ENCODE peak calls at places on chromosomes 5 and 9, in seven cellular contexts. Z, R, K, T, O, G and M are unnamed samples.

GRCh38 chr9:121954477-121955175 is 138.5 kb downstream of the TTLL11 start:
- DNase-seq in Z (no peak), O (no peak), K (peak; percentile 80), T (no peak), G (no peak), R (no peak), M (no peak)

GRCh38 chr5:126477281-126477680 is 54.1 kb downstream of the GRAMD2B start:
- DNase-seq in K (no peak), O (no peak), Z (no peak), T (no peak), G (no peak), R (no peak), M (no peak)

GRCh38 chr5:135375040-135375439 is 24.0 kb downstream of the MACROH2A1 start:
- DNase-seq in G (no peak), T (no peak), Z (no peak), O (no peak), K (peak; percentile 62), R (no peak), M (no peak)

GRCh38 chr9:95513722-95514121 is 3.0 kb downstream of the PTCH1 start:
- DNase-seq in Z (no peak), R (no peak), O (no peak), T (no peak), G (no peak), K (no peak), M (no peak)

GRCh38 chr5:135996611-135997010 is 32.2 kb upstream of the TGFBI start:
- DNase-seq in Z (no peak), R (no peak), T (no peak), O (no peak), G (no peak), K (peak; percentile 61), M (no peak)

GRCh38 chr5:178340187-178340586 is 107.6 kb upstream of the PHYKPL start:
- DNase-seq in O (no peak), T (no peak), R (no peak), K (no peak), Z (no peak), G (no peak), M (no peak)

GRCh38 chr9:134629586-134630392 is 11.8 kb upstream of the COL5A1 start:
- DNase-seq in Z (no peak), R (no peak), T (no peak), K (no peak), G (no peak), O (no peak), M (no peak)

GRCh38 chr5:36724429-36725332 is 118.3 kb downstream of the SLC1A3 start:
- DNase-seq in Z (no peak), K (no peak), R (no peak), O (no peak), G (no peak), T (peak; percentile 67), M (no peak)

GRCh38 chr9:6549106-6549505 is 96.4 kb downstream of the GLDC start:
- DNase-seq in G (peak; percentile 68), O (peak; percentile 96), T (no peak), K (no peak), R (no peak), Z (no peak), M (peak; percentile 87)

GRCh38 chr9:115411993-115412452 is 294.1 kb upstream of the TNC start:
- DNase-seq in T (no peak), Z (no peak), K (peak; percentile 97), G (no peak), O (no peak), R (no peak), M (no peak)

GRCh38 chr5:11496127-11496719 is 408.0 kb downstream of the CTNND2 start:
- DNase-seq in Z (no peak), T (no peak), O (no peak), K (no peak), R (no peak), G (no peak), M (no peak)

GRCh38 chr9:136719212-136719880 is 7.0 kb downstream of the DIPK1B start:
- DNase-seq in Z (no peak), G (no peak), O (no peak), R (no peak), T (no peak), K (no peak), M (no peak)

GRCh38 chr9:120892748-120893584 is 16.0 kb upstream of the PHF19 start:
- DNase-seq in K (peak; percentile 61), R (no peak), G (peak; percentile 53), T (no peak), Z (no peak), O (no peak), M (no peak)

GRCh38 chr5:162068412-162068811 is 839 bp downstream of the GABRG2 start:
- DNase-seq in Z (no peak), G (no peak), T (no peak), O (no peak), R (no peak), K (no peak), M (no peak)

GRCh38 chr9:38707885-38708640 is 11.9 kb downstream of the FAM240B start:
- DNase-seq in O (peak; percentile 96), G (no peak), K (no peak), Z (no peak), R (no peak), T (no peak), M (no peak)

GRCh38 chr5:132190161-132190817 is 37.4 kb downstream of the P4HA2 start:
- DNase-seq in K (peak; percentile 76), Z (no peak), G (peak; percentile 29), R (no peak), T (no peak), O (peak; percentile 50), M (peak; percentile 8)

GRCh38 chr5:150789943-150790611 is 11.5 kb downstream of the SMIM3 start:
- DNase-seq in O (no peak), G (no peak), T (no peak), Z (peak; percentile 92), R (peak; percentile 58), K (peak; percentile 98), M (no peak)

GRCh38 chr5:127097288-127097687 is 24.0 kb upstream of the C5orf63 start:
- DNase-seq in G (no peak), K (no peak), T (no peak), Z (no peak), R (no peak), O (no peak), M (no peak)

GRCh38 chr9:38087934-38088925 is 19.2 kb upstream of the SHB start:
- DNase-seq in G (peak; percentile 25), O (peak; percentile 67), K (peak; percentile 32), Z (no peak), T (peak; percentile 84), R (peak; percentile 46), M (peak; percentile 41)

GRCh38 chr9:86353591-86354047 is 591 bp downstream of the TUT7 start:
- DNase-seq in R (no peak), T (no peak), Z (no peak), O (peak; percentile 34), G (no peak), K (no peak), M (peak; percentile 26)

GRCh38 chr9:114869845-114870244 is 60.5 kb downstream of the TNFSF8 start:
- DNase-seq in G (no peak), Z (no peak), T (no peak), K (no peak), R (no peak), O (no peak), M (no peak)

GRCh38 chr5:132270706-132271105 is 13.2 kb downstream of the PDLIM4 start:
- DNase-seq in R (no peak), T (no peak), G (no peak), K (no peak), O (no peak), Z (no peak), M (no peak)

GRCh38 chr9:3239240-3239639 is 286.6 kb downstream of the RFX3 start:
- DNase-seq in T (no peak), O (no peak), Z (no peak), K (no peak), R (no peak), G (no peak), M (no peak)

GRCh38 chr9:32350682-32351081 is 33.8 kb upstream of the ACO1 start:
- DNase-seq in R (no peak), O (peak; percentile 49), T (no peak), G (no peak), Z (no peak), K (peak; percentile 16), M (peak; percentile 20)

GRCh38 chr9:97570899-97571298 is 62.3 kb downstream of the TSTD2 start:
- DNase-seq in Z (no peak), T (no peak), K (peak; percentile 3), G (no peak), O (no peak), R (no peak), M (no peak)

GRCh38 chr5:34582364-34582763 is 73.8 kb upstream of the RAI14 start:
- DNase-seq in R (no peak), G (no peak), T (no peak), Z (no peak), O (no peak), K (no peak), M (no peak)

GRCh38 chr5:112228672-112229071 is 190.4 kb downstream of the EPB41L4A start:
- DNase-seq in R (no peak), G (peak; percentile 2), O (no peak), K (peak; percentile 67), T (no peak), Z (peak; percentile 13), M (peak; percentile 37)

GRCh38 chr5:151661096-151661495 is 25.6 kb downstream of the SPARC start:
- DNase-seq in O (no peak), R (no peak), Z (no peak), K (peak; percentile 56), T (no peak), G (no peak), M (no peak)